ENCODE peak calls at places on chromosomes 11 and 22, in seven cellular contexts. L is lower leg skin, A is A549, U is spleen, P is IMR-90, Y is ovary, O is upper lobe of left lung. V is an unnamed sample.

GRCh38 chr22:17717708-17718107 is 56.6 kb downstream of the BID start:
- DNase-seq in A (no peak), U (no peak), O (no peak), L (no peak), Y (no peak), P (peak), V (peak)

GRCh38 chr22:36149464-36149863 is 11.1 kb downstream of the APOL3 start:
- DNase-seq in L (no peak), A (no peak), P (no peak), Y (no peak), O (peak), U (no peak), V (no peak)

GRCh38 chr22:29011200-29011867 is 50.3 kb downstream of the C22orf31 start:
- DNase-seq in Y (no peak), P (no peak), O (no peak), U (no peak), A (no peak), L (no peak), V (no peak)

GRCh38 chr11:117097567-117098268 is 510 bp downstream of the SIK3 start:
- DNase-seq in P (no peak), U (no peak), A (no peak), Y (peak), L (peak), O (peak), V (no peak)

GRCh38 chr11:66495401-66495844 is 15.0 kb upstream of the BBS1 start:
- DNase-seq in A (no peak), P (no peak), O (no peak), L (no peak), U (no peak), Y (no peak), V (no peak)

GRCh38 chr11:44564653-44565007 is 833 bp upstream of the CD82 start:
- DNase-seq in U (peak), O (peak), Y (peak), L (peak), P (peak), A (no peak), V (peak)

GRCh38 chr11:10222399-10222798 is 71.6 kb downstream of the SBF2 start:
- DNase-seq in U (no peak), A (no peak), O (no peak), L (no peak), P (no peak), Y (no peak), V (no peak)

GRCh38 chr11:125429174-125429707 is 66.8 kb downstream of the FEZ1 start:
- DNase-seq in U (no peak), O (no peak), L (no peak), P (peak), Y (peak), A (peak), V (no peak)

GRCh38 chr11:12031856-12032526 is 23.6 kb upstream of the DKK3 start:
- DNase-seq in P (no peak), Y (no peak), A (no peak), O (no peak), L (no peak), U (no peak), V (no peak)

GRCh38 chr11:2797181-2797711 is 88.3 kb downstream of the CDKN1C start:
- DNase-seq in A (no peak), Y (peak), L (no peak), U (peak), P (no peak), O (peak), V (no peak)

GRCh38 chr11:78526497-78527146 is 48.0 kb downstream of the NARS2 start:
- DNase-seq in O (no peak), L (no peak), U (no peak), A (no peak), P (no peak), Y (no peak), V (no peak)

GRCh38 chr11:79262221-79262620 is 178.6 kb downstream of the TENM4 start:
- DNase-seq in A (no peak), L (no peak), P (peak), O (no peak), Y (no peak), U (no peak), V (no peak)

GRCh38 chr11:124758355-124759267 is 3.5 kb downstream of the ESAM start:
- DNase-seq in Y (peak), L (no peak), O (peak), A (peak), P (peak), U (peak), V (peak)

GRCh38 chr11:5831196-5831829 is 10.4 kb downstream of the OR52E6 start:
- DNase-seq in Y (no peak), O (no peak), P (no peak), U (no peak), A (no peak), L (no peak), V (no peak)

GRCh38 chr22:18110194-18110943 is at the start of gene TUBA8:
- DNase-seq in U (peak), Y (peak), L (peak), A (no peak), O (no peak), P (peak), V (no peak)

GRCh38 chr11:134558258-134558835 is 146.3 kb upstream of the B3GAT1 start:
- DNase-seq in U (no peak), Y (no peak), L (no peak), O (no peak), A (no peak), P (no peak), V (peak)

GRCh38 chr22:27331526-27332281 is 469.9 kb downstream of the MN1 start:
- DNase-seq in Y (no peak), L (no peak), O (peak), A (peak), U (no peak), P (peak), V (peak)

GRCh38 chr11:5923789-5924188 is 18.3 kb upstream of the OR56A3 start:
- DNase-seq in U (no peak), L (no peak), A (no peak), O (no peak), P (no peak), Y (no peak), V (no peak)

GRCh38 chr22:50217543-50218152 is 16.8 kb downstream of the SELENOO start:
- DNase-seq in P (no peak), Y (no peak), L (no peak), O (peak), U (no peak), A (no peak), V (no peak)

GRCh38 chr22:17954860-17955587 is 69.3 kb downstream of the MICAL3 start:
- DNase-seq in L (no peak), O (peak), U (no peak), A (no peak), P (no peak), Y (no peak), V (no peak)

GRCh38 chr11:122863704-122864326 is 18.7 kb upstream of the JHY start:
- DNase-seq in U (no peak), L (no peak), Y (peak), P (peak), O (no peak), A (peak), V (peak)

GRCh38 chr22:37519268-37520195 is at the start of gene CARD10:
- DNase-seq in Y (no peak), P (no peak), L (no peak), A (no peak), O (no peak), U (no peak), V (no peak)

GRCh38 chr11:125374398-125374797 is 121.7 kb downstream of the FEZ1 start:
- DNase-seq in L (no peak), Y (no peak), U (peak), A (no peak), O (no peak), P (no peak), V (no peak)

GRCh38 chr11:61805146-61805545 is 11.7 kb downstream of the FADS1 start:
- DNase-seq in U (peak), O (no peak), Y (no peak), A (no peak), L (no peak), P (no peak), V (no peak)
- TF ChIP-seq POLR2A in U (no peak), O (no peak), Y (no peak), A (no peak), L (no peak), P (no peak), V (no peak)

GRCh38 chr11:65426839-65427690 is 4.5 kb downstream of the NEAT1 start:
- DNase-seq in U (peak), Y (peak), O (peak), L (no peak), A (peak), P (peak), V (no peak)
- TF ChIP-seq POLR2A in U (peak), Y (peak), O (peak), L (no peak), A (peak), P (peak), V (peak)

GRCh38 chr22:26103023-26103422 is 66.2 kb upstream of the SEZ6L start:
- DNase-seq in U (no peak), O (no peak), A (no peak), P (no peak), Y (no peak), L (no peak), V (no peak)

GRCh38 chr22:26095271-26095956 is 73.8 kb upstream of the SEZ6L start:
- DNase-seq in Y (no peak), O (no peak), U (no peak), L (no peak), A (no peak), P (no peak), V (no peak)

DNA sequence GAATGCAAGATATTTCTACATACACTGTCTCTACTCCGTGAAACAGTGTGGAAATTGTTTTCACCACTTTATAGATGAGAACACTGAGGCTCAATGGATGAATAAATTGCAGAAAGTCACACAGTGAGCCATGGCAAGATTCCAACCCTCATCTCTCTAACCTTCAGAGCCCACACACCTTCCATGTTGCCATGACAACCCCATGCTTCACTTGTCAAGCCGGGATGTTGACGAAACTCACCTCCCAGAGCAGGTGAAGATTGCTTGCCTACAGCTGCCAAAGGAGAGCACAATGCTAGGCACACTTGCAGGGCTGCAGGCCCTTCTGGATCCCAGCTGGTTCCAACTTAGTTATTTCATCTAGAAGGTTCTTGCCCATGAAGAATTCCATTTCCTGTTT is 71.4 kb upstream of the SEZ6L start:
- DNase-seq in L (no peak), O (no peak), A (no peak), U (no peak), P (no peak), Y (no peak), V (no peak)
- TF ChIP-seq POLR2A in L (no peak), O (no peak), A (no peak), U (no peak), P (no peak), Y (no peak), V (no peak)

GRCh38 chr22:25402501-25403283 is 161.8 kb upstream of the GRK3 start:
- DNase-seq in Y (peak), U (no peak), A (no peak), O (no peak), L (no peak), P (peak), V (no peak)
- TF ChIP-seq POLR2A in Y (no peak), U (no peak), A (no peak), O (no peak), L (no peak), P (no peak), V (no peak)

GRCh38 chr11:70595016-70595415 is 196.7 kb downstream of the CTTN start:
- DNase-seq in P (no peak), L (no peak), U (no peak), Y (no peak), O (no peak), A (no peak), V (no peak)

GRCh38 chr11:70596091-70596490 is 197.8 kb downstream of the CTTN start:
- DNase-seq in Y (no peak), L (no peak), A (no peak), U (no peak), P (no peak), O (no peak), V (no peak)

GRCh38 chr11:70595452-70595851 is 197.1 kb downstream of the CTTN start:
- DNase-seq in A (no peak), U (no peak), L (no peak), P (no peak), O (no peak), Y (no peak), V (no peak)

GRCh38 chr11:70597006-70597555 is 198.8 kb downstream of the CTTN start:
- DNase-seq in A (no peak), P (no peak), O (no peak), L (no peak), Y (no peak), U (no peak), V (no peak)

GRCh38 chr11:70597751-70598377 is 199.5 kb downstream of the CTTN start:
- DNase-seq in O (no peak), L (no peak), A (no peak), U (no peak), Y (no peak), P (no peak), V (no peak)
- TF ChIP-seq POLR2A in O (no peak), L (no peak), A (no peak), U (no peak), Y (no peak), P (no peak), V (no peak)

GRCh38 chr22:43201486-43202219 is 14.7 kb upstream of the TTLL12 start:
- DNase-seq in L (no peak), U (no peak), Y (no peak), P (no peak), O (no peak), A (no peak), V (no peak)

GRCh38 chr22:43200031-43200430 is 13.1 kb upstream of the TTLL12 start:
- DNase-seq in A (no peak), Y (no peak), U (no peak), L (no peak), O (no peak), P (no peak), V (no peak)

GRCh38 chr22:43199541-43199940 is 12.6 kb upstream of the TTLL12 start:
- DNase-seq in Y (no peak), O (no peak), A (no peak), P (no peak), L (no peak), U (no peak), V (no peak)

GRCh38 chr22:43198936-43199335 is 12.0 kb upstream of the TTLL12 start:
- DNase-seq in L (no peak), O (no peak), Y (no peak), P (no peak), U (no peak), A (no peak), V (no peak)

DNA sequence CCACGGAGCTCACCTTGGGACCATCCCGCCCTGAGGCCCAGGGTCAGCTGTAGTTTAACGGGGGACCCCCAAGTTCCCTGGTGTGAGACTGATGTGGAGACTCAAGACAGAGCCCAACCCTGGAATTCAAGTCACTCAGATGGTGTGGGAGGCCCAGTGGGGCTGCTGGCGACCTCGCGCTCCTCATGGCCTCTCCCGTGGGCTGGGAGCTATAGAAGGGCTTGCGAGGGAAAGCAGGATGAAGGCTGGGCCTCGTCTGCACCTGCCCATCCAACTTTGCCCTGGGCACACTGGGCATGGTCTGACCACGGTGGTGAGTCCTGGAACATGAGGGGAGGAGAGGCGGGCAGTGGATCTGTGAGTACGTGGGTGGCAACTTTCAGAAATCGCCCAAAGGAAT is 13.6 kb upstream of the TTLL12 start:
- DNase-seq in U (no peak), Y (no peak), P (no peak), L (no peak), O (no peak), A (no peak), V (no peak)
- TF ChIP-seq POLR2A in U (no peak), Y (no peak), P (no peak), L (no peak), O (no peak), A (no peak), V (no peak)

GRCh38 chr11:120288021-120288420 is 37.1 kb upstream of the TLCD5 start:
- DNase-seq in Y (no peak), O (no peak), P (no peak), U (no peak), L (no peak), A (no peak), V (no peak)
- TF ChIP-seq POLR2A in Y (no peak), O (no peak), P (no peak), U (no peak), L (no peak), A (no peak), V (no peak)

DNA sequence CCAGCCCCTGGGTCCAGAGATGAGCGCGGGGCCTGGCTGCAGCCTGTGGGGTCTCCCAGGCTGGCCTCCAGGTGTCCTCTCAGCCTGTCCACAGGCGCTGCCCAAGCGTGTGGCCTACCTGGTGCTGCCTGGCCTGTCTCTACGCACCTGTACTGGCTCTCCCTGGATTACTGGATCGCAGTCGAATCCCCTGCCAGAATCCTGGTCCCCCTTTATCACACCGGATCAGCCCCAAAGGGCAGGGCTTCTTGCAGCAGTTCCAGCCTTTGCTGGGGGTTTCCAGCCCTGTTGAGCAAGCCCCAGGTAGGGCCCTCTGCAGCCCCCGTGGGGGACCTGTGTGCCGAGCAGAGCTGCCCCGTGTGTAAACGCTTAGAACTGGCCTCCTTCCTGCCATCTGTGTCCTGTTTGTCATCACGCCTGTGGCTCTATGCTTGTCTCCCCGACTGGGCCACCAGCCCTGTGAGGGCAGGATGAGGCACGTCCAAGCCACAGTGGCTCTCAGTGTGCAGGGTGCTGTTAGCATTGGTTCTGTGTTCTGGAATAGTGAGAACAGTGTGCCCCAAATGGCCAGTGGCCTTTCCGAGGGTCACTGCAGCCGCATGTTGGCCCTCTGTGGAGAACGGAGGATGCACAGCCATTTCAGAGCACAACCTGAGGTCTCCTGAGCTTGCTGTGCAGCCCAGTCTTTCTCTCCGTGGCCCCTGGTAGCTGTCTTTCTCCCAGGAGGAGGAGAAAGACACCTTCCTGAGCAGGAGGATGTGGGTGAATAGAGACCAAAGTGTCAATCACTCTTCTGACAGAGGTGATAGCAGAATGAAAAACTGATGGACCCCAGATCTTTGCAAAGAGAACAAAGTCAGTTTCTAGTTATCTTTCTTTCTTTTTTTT is 13.9 kb upstream of the TXNRD2 start:
- DNase-seq in A (no peak), U (no peak), O (no peak), L (no peak), P (no peak), Y (no peak), V (no peak)
- TF ChIP-seq POLR2A in A (no peak), U (no peak), O (no peak), L (no peak), P (no peak), Y (no peak), V (no peak)

V was measured in esophagus muscularis mucosa.